ENCODE peak calls at places on chromosomes 3 and 15, in nine cellular contexts. W is iPS DF 6.9; N is left colon; K is brain microvascular endothelial cell; C is hippocampal formation; V is substantia nigra; Q is GM10248; F is activated CD4-positive, CD25-positive, alpha-beta regulatory T cell treated with anti-CD3 and anti-CD28 coated beads, Interleukin-2, amount 50 U/mL, for 72 hours; U is anterior cingulate cortex. M is an unnamed sample.

GRCh38 chr15:33789141-33789540 is 179.2 kb upstream of the CHRM5 start:
- DNase-seq in U (no peak), F (no peak), N (no peak), Q (no peak), K (peak), C (no peak), W (no peak), V (no peak), M (no peak)

GRCh38 chr3:51388286-51389029 is 2.6 kb upstream of the RBM15B start:
- DNase-seq in K (peak), N (peak), F (no peak), W (no peak), V (no peak), U (no peak), C (no peak), Q (no peak), M (no peak)

GRCh38 chr3:169348276-169348675 is 315.2 kb downstream of the MECOM start:
- DNase-seq in N (no peak), W (no peak), F (no peak), V (no peak), Q (no peak), C (no peak), K (no peak), U (no peak), M (no peak)

GRCh38 chr3:126287536-126288181 is 69.5 kb downstream of the KLF15 start:
- DNase-seq in K (peak), W (no peak), F (no peak), V (peak), Q (peak), U (peak), N (peak), C (peak), M (peak)

GRCh38 chr3:180646187-180646790 is 33.0 kb downstream of the CCDC39 start:
- DNase-seq in Q (no peak), N (no peak), F (no peak), V (no peak), W (no peak), K (no peak), U (no peak), C (no peak), M (no peak)

GRCh38 chr3:170953736-170954135 is 45.3 kb upstream of the EIF5A2 start:
- DNase-seq in N (no peak), C (peak), F (no peak), W (no peak), Q (no peak), V (no peak), U (peak), K (no peak), M (no peak)

GRCh38 chr15:79472446-79472845 is 40.3 kb downstream of the MINAR1 start:
- DNase-seq in W (no peak), N (no peak), K (no peak), U (no peak), V (no peak), C (no peak), Q (no peak), F (no peak), M (no peak)

GRCh38 chr3:42052867-42053351 is 38.2 kb upstream of the TRAK1 start:
- DNase-seq in Q (no peak), W (no peak), N (no peak), C (peak), K (no peak), V (peak), U (peak), F (no peak), M (no peak)

GRCh38 chr3:129045675-129046036 is 14.9 kb upstream of the GP9 start:
- DNase-seq in F (peak), K (no peak), Q (no peak), V (no peak), U (no peak), N (no peak), C (no peak), W (no peak), M (no peak)

GRCh38 chr15:52503788-52504496 is 24.7 kb downstream of the MYO5A start:
- DNase-seq in Q (peak), N (no peak), W (no peak), U (no peak), V (no peak), C (no peak), K (peak), F (no peak), M (no peak)

GRCh38 chr15:100090411-100090810 is 251.4 kb downstream of the ADAMTS17 start:
- DNase-seq in C (no peak), N (no peak), W (no peak), K (no peak), U (no peak), V (no peak), Q (no peak), F (no peak), M (peak)

GRCh38 chr3:182412066-182412465 is 381.2 kb upstream of the ATP11B start:
- DNase-seq in V (no peak), C (no peak), N (no peak), W (no peak), U (no peak), K (no peak), Q (no peak), F (no peak), M (no peak)

GRCh38 chr3:159632847-159633246 is 355.8 kb upstream of the IL12A start:
- DNase-seq in C (no peak), Q (no peak), U (no peak), W (no peak), V (no peak), N (no peak), F (no peak), K (no peak), M (no peak)

GRCh38 chr3:122299872-122300460 is 25.1 kb upstream of the CSTA start:
- DNase-seq in U (no peak), C (no peak), Q (no peak), W (peak), F (no peak), K (peak), V (no peak), N (no peak), M (peak)

GRCh38 chr3:170622369-170623159 is 36.7 kb upstream of the SLC7A14 start:
- DNase-seq in Q (no peak), V (no peak), N (no peak), W (no peak), U (no peak), C (peak), K (peak), F (no peak), M (no peak)

GRCh38 chr3:164306042-164306441 is 772.3 kb downstream of the SI start:
- DNase-seq in N (no peak), F (no peak), W (no peak), K (no peak), C (no peak), V (no peak), U (no peak), Q (no peak), M (no peak)

GRCh38 chr3:155370198-155370597 is 76.7 kb upstream of the STRIT1 start:
- DNase-seq in K (no peak), C (no peak), V (no peak), N (no peak), U (no peak), W (no peak), Q (no peak), F (no peak), M (no peak)

GRCh38 chr15:88904257-88904807 is 8.8 kb downstream of the MFGE8 start:
- DNase-seq in V (no peak), K (no peak), F (no peak), W (no peak), U (no peak), N (no peak), Q (no peak), C (no peak), M (no peak)

GRCh38 chr3:149895339-149895738 is 75.4 kb downstream of the PFN2 start:
- DNase-seq in U (no peak), C (no peak), F (no peak), K (no peak), W (no peak), N (no peak), V (no peak), Q (no peak), M (no peak)

GRCh38 chr3:105367063-105367405 is 325 bp downstream of the ALCAM start:
- DNase-seq in F (peak), N (peak), V (no peak), U (no peak), C (no peak), K (no peak), Q (peak), W (no peak), M (no peak)

M was measured in iPS DF 19.7.